ENCODE peak calls at places on chromosomes 11 and 22, in five cellular contexts. Y, M, X, K and A are unnamed samples.

GRCh38 chr11:128299132-128299726 is 288.1 kb downstream of the ETS1 start:
- DNase-seq in Y (no peak), M (no peak), X (no peak), K (no peak), A (no peak)

GRCh38 chr11:72239849-72240460 is 4.0 kb downstream of the PHOX2A start:
- DNase-seq in Y (no peak), M (peak; percentile 81), X (no peak), K (no peak), A (no peak)

GRCh38 chr11:121318848-121319834 is 26.6 kb downstream of the SC5D start:
- DNase-seq in Y (peak; percentile 32), M (no peak), X (no peak), K (no peak), A (no peak)

GRCh38 chr11:67053896-67054850 is 2.5 kb upstream of the RHOD start:
- DNase-seq in Y (no peak), M (peak; percentile 78), X (no peak), K (peak; percentile 50), A (peak; percentile 39)

GRCh38 chr11:100639140-100639539 is 47.9 kb upstream of the ARHGAP42 start:
- DNase-seq in Y (no peak), M (no peak), X (no peak), K (no peak), A (no peak)

GRCh38 chr11:117814766-117815261 is 9.7 kb downstream of the FXYD2 start:
- DNase-seq in Y (no peak), M (peak; percentile 91), X (peak; percentile 74), K (peak; percentile 63), A (no peak)

GRCh38 chr11:20261526-20261925 is 101.3 kb upstream of the DBX1 start:
- DNase-seq in Y (no peak), M (no peak), X (no peak), K (no peak), A (no peak)

GRCh38 chr11:116563028-116563712 is 209.6 kb downstream of the BUD13 start:
- DNase-seq in Y (no peak), M (peak; percentile 56), X (no peak), K (no peak), A (no peak)

GRCh38 chr11:69647349-69647748 is 6.4 kb downstream of the CCND1 start:
- DNase-seq in Y (no peak), M (no peak), X (no peak), K (no peak), A (no peak)

GRCh38 chr11:45859661-45860140 is 12.4 kb downstream of the CRY2 start:
- DNase-seq in Y (no peak), M (peak; percentile 95), X (peak; percentile 94), K (no peak), A (peak; percentile 62)

GRCh38 chr22:49290286-49290685 is 537.4 kb downstream of the BRD1 start:
- DNase-seq in Y (no peak), M (no peak), X (no peak), K (no peak), A (no peak)

GRCh38 chr11:20161923-20162322 is 1.6 kb upstream of the DBX1 start:
- DNase-seq in Y (no peak), M (no peak), X (no peak), K (no peak), A (no peak)

GRCh38 chr11:3950996-3951662 is 95.7 kb downstream of the STIM1 start:
- DNase-seq in Y (no peak), M (no peak), X (no peak), K (peak; percentile 57), A (no peak)

GRCh38 chr11:3955299-3955665 is 99.8 kb downstream of the STIM1 start:
- DNase-seq in Y (no peak), M (no peak), X (no peak), K (no peak), A (no peak)

GRCh38 chr11:3954448-3955298 is 99.2 kb downstream of the STIM1 start:
- DNase-seq in Y (no peak), M (no peak), X (no peak), K (no peak), A (no peak)

GRCh38 chr11:3953327-3953726 is 97.9 kb downstream of the STIM1 start:
- DNase-seq in Y (no peak), M (no peak), X (no peak), K (no peak), A (no peak)

GRCh38 chr11:3952715-3953114 is 97.3 kb downstream of the STIM1 start:
- DNase-seq in Y (no peak), M (no peak), X (no peak), K (no peak), A (no peak)
- H3K4me1 ChIP-seq in Y (peaks cover 12% of the 10 kb centered on the region), M (peaks cover 31% of the 10 kb centered on the region), X (peaks cover 28% of the 10 kb centered on the region), K (no peaks in the 10 kb centered on the region), A (peaks cover 20% of the 10 kb centered on the region)

GRCh38 chr22:46563381-46564083 is 26.1 kb upstream of the CELSR1 start:
- DNase-seq in Y (peak; percentile 57), M (peak; percentile 95), X (peak; percentile 84), K (no peak), A (no peak)
- H3K4me3 ChIP-seq in Y (peak overlapping the region; percentile 47), M (peak overlapping the region; percentile 37), X (no peak overlapping the region), K (peak overlapping the region; percentile 26), A (no peak overlapping the region)

DNA sequence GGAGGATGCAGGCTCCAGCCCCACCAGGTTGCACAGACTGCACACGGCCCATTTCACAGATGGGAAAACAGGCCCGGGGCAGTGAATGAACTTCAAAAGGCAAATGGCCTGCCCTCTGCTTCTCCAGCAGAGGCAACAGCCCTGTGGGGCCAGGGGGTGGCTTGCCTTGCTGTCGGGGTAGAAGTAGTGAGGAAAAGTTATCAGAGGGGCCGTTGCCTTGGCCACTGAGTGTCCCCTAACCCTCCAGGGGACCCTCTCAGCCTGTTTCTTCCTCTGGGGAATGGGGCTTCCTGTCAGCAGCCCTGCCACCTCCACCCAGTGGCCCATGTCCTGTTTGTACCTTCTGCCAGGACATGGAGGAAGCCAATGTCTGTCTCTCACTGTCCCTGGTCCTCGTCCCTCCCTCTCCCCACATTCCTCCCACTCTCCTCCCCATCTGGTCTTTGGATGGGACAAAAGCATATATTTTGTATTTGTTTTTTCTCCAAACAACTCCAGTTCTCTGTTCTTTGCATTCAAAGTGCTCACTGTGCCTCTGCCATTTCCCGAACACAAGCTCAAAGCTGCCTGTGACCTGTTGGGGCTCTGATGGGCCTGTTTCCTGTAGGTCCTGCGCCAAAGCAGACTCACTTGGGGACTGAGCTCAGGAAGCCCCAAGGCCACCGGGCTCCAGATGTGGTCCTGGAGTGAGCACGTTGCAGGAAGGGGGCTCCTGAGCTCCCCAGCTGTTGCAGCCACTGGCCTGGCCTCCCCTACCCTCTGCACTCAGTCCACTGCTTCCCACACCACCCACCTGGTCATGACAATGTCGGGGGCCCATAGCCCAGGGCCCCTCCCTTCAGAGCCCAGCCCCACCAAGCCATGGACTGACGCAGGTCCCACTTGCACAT is 9.5 kb downstream of the MAP4K2 start:
- DNase-seq in Y (no peak), M (no peak), X (no peak), K (no peak), A (no peak)
- H3K4me1 ChIP-seq in Y (peaks cover 8% of the 10 kb centered on the region), M (no peaks in the 10 kb centered on the region), X (no peaks in the 10 kb centered on the region), K (peaks cover 5% of the 10 kb centered on the region), A (no peaks in the 10 kb centered on the region)

GRCh38 chr11:88555829-88556202 is 218.3 kb upstream of the CTSC start:
- DNase-seq in Y (no peak), M (no peak), X (no peak), K (no peak), A (no peak)

GRCh38 chr11:88552377-88553029 is 215.0 kb upstream of the CTSC start:
- DNase-seq in Y (peak; percentile 48), M (no peak), X (no peak), K (peak; percentile 59), A (no peak)

GRCh38 chr11:88553204-88553603 is 215.7 kb upstream of the CTSC start:
- DNase-seq in Y (no peak), M (no peak), X (no peak), K (no peak), A (no peak)

DNA sequence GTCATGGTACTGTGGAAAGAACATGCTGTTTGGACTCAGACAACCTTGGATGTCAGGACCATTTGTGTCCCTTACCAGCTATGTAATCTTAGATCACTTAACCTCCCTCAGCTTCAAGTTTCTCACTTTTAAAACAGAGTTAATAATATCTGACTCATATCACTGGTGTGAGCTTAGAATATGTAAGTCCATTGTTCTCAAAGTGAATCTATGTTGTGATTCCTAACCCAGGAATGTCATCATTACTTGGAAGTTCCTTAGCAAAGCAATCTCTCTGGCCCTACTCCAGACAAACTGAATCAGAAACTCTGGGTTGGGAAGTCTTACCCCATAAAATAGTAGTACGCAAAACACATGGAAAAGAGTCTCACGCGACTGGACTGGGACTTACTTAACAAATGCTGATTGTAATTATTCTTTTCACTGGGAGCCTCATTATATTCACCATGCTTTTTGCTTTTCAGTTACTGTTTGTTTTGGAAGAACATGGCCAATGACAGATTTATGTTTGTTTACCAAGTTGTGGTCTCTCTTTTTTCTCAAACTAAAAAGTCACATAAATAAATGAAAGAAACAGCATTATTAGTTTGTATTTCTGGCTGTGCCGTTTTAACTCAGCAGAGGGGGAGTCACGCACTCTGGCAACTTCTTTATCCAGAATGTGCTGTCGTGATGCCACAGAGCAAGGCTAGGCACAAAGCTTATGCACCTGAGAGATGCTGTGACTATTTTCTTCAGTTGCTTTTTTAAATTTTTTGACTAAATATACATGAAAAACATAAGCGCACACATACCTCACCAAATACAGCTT is 217.7 kb upstream of the CTSC start:
- DNase-seq in Y (peak; percentile 95), M (no peak), X (peak; percentile 61), K (no peak), A (no peak)
- H3K4me3 ChIP-seq in Y (peak overlapping the region; percentile 12), M (no peak overlapping the region), X (no peak overlapping the region), K (no peak overlapping the region), A (no peak overlapping the region)